ENCODE peak calls at places on chromosomes 3 and 15, in seven cellular contexts. F is GM12891, K is NB4, O is body of pancreas, A is A549, R is breast epithelium, L is tibial nerve. W is an unnamed sample.

GRCh38 chr3:131812433-131812832 is 222.4 kb downstream of the CPNE4 start:
- DNase-seq in O (no peak), K (no peak), L (no peak), R (no peak), F (no peak), A (no peak), W (no peak)

GRCh38 chr3:44326035-44326434 is 12.5 kb upstream of the TCAIM start:
- DNase-seq in F (no peak), R (no peak), L (no peak), K (peak; percentile 22), A (no peak), O (no peak), W (no peak)

GRCh38 chr15:35005933-35006332 is 17.8 kb upstream of the ZNF770 start:
- DNase-seq in O (no peak), L (no peak), A (no peak), F (no peak), R (no peak), K (no peak), W (no peak)

GRCh38 chr3:73727117-73727802 is 102.5 kb upstream of the PDZRN3 start:
- DNase-seq in A (no peak), R (no peak), K (no peak), O (peak; percentile 11), F (no peak), L (peak; percentile 27), W (no peak)

GRCh38 chr3:11845661-11846060 is 1.0 kb downstream of the TAMM41 start:
- DNase-seq in K (peak; percentile 26), L (no peak), F (no peak), A (peak; percentile 41), R (no peak), O (no peak), W (no peak)

GRCh38 chr3:141425523-141426233 is 57.4 kb downstream of the ZBTB38 start:
- DNase-seq in L (no peak), R (no peak), F (no peak), O (no peak), A (no peak), K (no peak), W (no peak)

GRCh38 chr3:32602206-32602605 is 31.5 kb upstream of the DYNC1LI1 start:
- DNase-seq in L (no peak), A (no peak), K (no peak), F (no peak), R (no peak), O (no peak), W (no peak)

GRCh38 chr3:86828751-86829150 is 162.2 kb downstream of the VGLL3 start:
- DNase-seq in O (no peak), L (no peak), R (no peak), F (no peak), A (no peak), K (no peak), W (no peak)

GRCh38 chr15:85094685-85095084 is 113.0 kb downstream of the PDE8A start:
- DNase-seq in R (no peak), F (no peak), A (no peak), K (no peak), O (no peak), L (no peak), W (no peak)

GRCh38 chr3:185647880-185648210 is 61.8 kb downstream of the SENP2 start:
- DNase-seq in R (no peak), K (no peak), F (no peak), A (no peak), O (no peak), L (no peak), W (no peak)

GRCh38 chr3:176106380-176106779 is 1090.9 kb downstream of the TBL1XR1 start:
- DNase-seq in L (no peak), R (no peak), K (no peak), O (no peak), F (no peak), A (no peak), W (no peak)

DNA sequence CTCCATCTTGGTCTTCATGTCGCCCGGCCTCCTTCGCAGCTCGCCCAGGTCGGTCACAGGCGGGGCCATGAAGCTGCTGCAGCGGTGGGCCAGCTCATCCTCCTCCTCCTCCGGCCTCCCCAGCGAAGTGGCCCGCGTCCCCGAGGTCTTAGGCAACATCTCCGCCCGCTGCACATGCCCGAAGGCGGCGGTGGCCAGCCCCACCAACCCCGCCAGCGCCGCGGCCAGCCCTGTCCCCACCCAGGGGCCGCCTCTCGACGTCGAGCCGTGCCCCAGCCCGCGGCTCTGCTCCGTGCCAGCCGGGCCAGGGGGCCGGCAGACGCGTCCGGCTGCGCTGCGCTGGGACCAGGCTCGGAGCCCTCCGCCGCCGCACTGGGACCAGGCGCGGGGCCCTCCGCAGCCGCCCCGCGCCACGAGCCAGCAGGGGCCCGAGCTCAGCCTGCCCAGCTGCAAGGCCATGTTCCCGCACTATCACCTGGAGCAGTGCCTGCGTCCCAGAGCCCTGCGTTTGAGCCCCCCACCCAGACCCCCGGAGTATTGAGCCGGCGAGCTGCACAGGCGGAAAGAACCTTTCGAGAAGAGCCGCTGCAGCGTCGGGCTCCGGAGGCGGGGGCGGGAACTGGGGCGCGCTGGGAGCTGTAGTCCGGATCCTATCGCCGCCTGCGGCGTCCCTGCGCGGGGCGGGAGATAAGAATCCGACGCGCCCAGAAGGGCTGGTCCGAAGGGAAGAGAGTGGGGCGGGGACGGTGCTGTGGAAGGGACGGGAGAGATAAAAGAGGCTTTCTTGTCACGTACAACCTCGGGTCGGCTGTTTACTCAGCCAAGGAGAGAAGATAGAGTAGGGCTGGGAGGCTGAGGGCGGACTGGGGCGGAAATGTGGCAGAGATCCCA is at the start of gene CPOX:
- DNase-seq in L (peak; percentile 81), R (peak; percentile 67), F (peak; percentile 76), O (peak; percentile 78), K (peak; percentile 91), A (peak; percentile 81), W (peak; percentile 92)
- TF ChIP-seq POLR2A in L (no peak), R (no peak), F (peak; percentile 73), O (peak; percentile 26), K (peak; percentile 49), A (peak; percentile 50), W (peak; percentile 51)

GRCh38 chr3:187742351-187743171 is 2.7 kb downstream of the BCL6 start:
- DNase-seq in L (peak; percentile 66), O (peak; percentile 44), R (no peak), A (no peak), F (no peak), K (peak; percentile 22), W (peak; percentile 66)

GRCh38 chr3:187745201-187746058 is at the start of gene BCL6:
- DNase-seq in L (peak; percentile 96), R (peak; percentile 93), K (peak; percentile 86), A (peak; percentile 85), F (no peak), O (peak; percentile 94), W (peak; percentile 94)

GRCh38 chr3:187741403-187742350 is 3.6 kb downstream of the BCL6 start:
- DNase-seq in R (peak; percentile 75), O (peak; percentile 81), K (peak; percentile 82), F (no peak), A (peak; percentile 61), L (peak; percentile 63), W (peak; percentile 69)

GRCh38 chr3:187744169-187745151 is 808 bp downstream of the BCL6 start:
- DNase-seq in L (no peak), O (peak; percentile 65), K (peak; percentile 46), A (peak; percentile 15), F (no peak), R (no peak), W (peak; percentile 80)

DNA sequence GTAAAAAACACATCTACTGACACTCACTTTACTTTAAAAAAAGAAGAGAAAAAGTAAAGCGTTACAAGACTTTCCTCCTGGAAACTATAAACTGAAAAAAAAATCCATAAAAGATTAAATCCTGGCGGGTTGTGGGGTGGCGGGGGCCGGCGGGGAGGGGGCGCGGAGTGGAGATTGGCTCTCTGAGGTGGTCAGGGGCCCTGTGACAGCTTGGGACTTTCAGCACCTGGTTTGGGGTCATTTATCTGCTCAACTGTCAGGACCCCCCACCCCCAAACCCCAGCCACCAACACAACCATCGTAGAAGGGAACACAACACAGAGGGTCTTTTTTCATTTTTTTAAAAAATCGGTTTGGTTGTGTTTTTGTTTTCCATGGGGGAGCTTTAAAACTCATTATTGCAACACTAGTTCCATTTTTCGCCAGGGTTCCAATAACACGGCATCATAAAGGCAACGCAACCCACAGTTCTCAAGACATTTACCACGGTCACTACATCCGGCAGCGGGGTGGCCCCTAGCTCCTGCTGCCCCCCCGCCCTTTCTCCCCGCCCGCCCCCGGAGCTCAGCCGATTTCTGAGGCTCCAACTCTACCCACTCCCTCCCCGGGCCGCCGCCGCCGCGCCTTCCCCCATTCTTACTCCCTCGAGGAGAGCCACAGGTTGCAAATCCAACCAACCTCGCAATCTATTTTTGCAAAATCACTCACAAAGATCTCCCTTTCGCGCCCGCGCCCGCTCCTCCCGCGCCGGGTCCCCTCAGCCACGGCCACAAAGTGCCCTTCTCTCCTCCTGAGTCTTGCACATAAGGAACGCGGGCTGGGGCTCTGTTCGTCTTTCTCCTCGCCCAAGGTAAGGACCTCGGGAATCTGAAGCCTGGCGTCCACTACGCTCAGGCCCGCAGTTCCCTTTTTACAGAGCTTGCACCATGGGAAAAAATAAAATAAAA is 1.8 kb downstream of the BCL6 start:
- DNase-seq in R (peak; percentile 77), F (no peak), O (peak; percentile 63), K (peak; percentile 39), A (peak; percentile 15), L (peak; percentile 63), W (peak; percentile 72)
- TF ChIP-seq POLR2A in R (no peak), F (no peak), O (peak; percentile 76), K (no peak), A (no peak), L (no peak), W (no peak)

DNA sequence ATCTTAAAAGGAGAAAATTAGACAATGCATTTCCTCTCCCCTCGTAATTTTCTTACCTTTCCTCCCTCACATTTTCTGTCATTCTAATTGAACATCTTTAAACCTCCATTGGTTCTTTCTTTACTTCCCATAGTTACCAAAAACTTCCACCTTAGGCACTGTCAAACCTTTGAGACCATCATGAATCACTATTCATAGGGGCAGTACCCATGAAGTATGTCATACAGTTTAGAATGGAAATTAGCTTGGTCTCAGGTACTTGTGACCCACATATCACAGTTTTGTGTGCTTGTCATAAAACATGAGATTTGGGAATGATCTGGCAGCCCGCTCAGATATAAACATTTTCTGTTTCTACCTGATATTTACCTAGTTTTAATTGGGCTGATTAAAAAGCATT is 50.1 kb downstream of the KCNMB3 start:
- DNase-seq in K (no peak), A (no peak), R (no peak), O (no peak), F (no peak), L (no peak), W (no peak)
- TF ChIP-seq POLR2A in K (no peak), A (no peak), R (no peak), O (no peak), F (no peak), L (no peak), W (no peak)

GRCh38 chr15:60374628-60375081 is 23.1 kb downstream of the ANXA2 start:
- DNase-seq in K (no peak), A (peak; percentile 88), F (no peak), R (peak; percentile 81), L (peak; percentile 57), O (peak; percentile 28), W (no peak)
- TF ChIP-seq POLR2A in K (no peak), A (no peak), F (no peak), R (no peak), L (no peak), O (no peak), W (no peak)

DNA sequence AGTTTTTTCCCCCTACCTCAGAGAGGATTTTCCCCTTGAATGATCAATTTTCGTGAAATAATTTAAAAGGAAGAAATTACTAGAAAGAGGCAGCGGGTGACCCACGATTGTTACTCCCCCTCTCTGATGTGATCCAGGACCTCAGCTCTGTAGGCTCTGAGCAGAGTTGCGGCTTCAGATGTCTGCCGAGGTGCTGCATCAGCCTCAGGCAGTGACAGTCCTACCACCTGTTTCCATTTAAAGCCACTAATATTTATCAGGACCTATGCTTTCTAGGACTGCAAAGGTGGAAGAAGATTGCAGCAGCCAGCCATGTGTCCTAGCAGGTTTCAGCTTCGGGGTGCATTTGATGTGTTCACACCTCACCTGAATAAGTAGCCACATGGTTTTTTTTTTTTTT is 294.8 kb upstream of the C2CD4B start:
- DNase-seq in O (no peak), L (no peak), F (no peak), R (no peak), A (no peak), K (no peak), W (no peak)
- TF ChIP-seq POLR2A in O (no peak), L (no peak), F (no peak), R (no peak), A (no peak), K (no peak), W (no peak)

W was measured in heart left ventricle.